ENCODE peak calls at places on chromosome 4, in seven cellular contexts. V, N, A, R, H, C and K are unnamed samples.
A peak's percentile ranks its signal among the peaks of the same experiment; 100 is the strongest.

GRCh38 chr4:172045981-172046380 is 232.8 kb downstream of the GALNTL6 start:
- DNase-seq in V (no peak), N (no peak), A (no peak), R (no peak), H (no peak), C (no peak), K (no peak)

GRCh38 chr4:1793940-1794808 is 1.1 kb downstream of the FGFR3 start:
- DNase-seq in V (no peak), N (no peak), A (peak; percentile 42), R (no peak), H (no peak), C (peak; percentile 32), K (no peak)

GRCh38 chr4:151407466-151408379 is 1.3 kb upstream of the FHIP1A start:
- DNase-seq in V (peak; percentile 20), N (peak; percentile 17), A (no peak), R (peak; percentile 59), H (no peak), C (no peak), K (peak; percentile 9)

GRCh38 chr4:138186264-138186663 is 55.9 kb downstream of the SLC7A11 start:
- DNase-seq in V (no peak), N (no peak), A (no peak), R (no peak), H (no peak), C (no peak), K (no peak)

GRCh38 chr4:152699313-152699712 is 19.5 kb upstream of the TMEM154 start:
- DNase-seq in V (no peak), N (no peak), A (no peak), R (no peak), H (no peak), C (no peak), K (no peak)

GRCh38 chr4:122156819-122157218 is 4.7 kb downstream of the BLTP1 start:
- DNase-seq in V (no peak), N (no peak), A (no peak), R (no peak), H (no peak), C (no peak), K (peak; percentile 8)

GRCh38 chr4:143391895-143392294 is 55.2 kb downstream of the GAB1 start:
- DNase-seq in V (no peak), N (no peak), A (no peak), R (no peak), H (no peak), C (no peak), K (no peak)

GRCh38 chr4:36823199-36823967 is 421.2 kb upstream of the NWD2 start:
- DNase-seq in V (no peak), N (no peak), A (no peak), R (no peak), H (peak; percentile 12), C (no peak), K (no peak)

GRCh38 chr4:143286733-143287570 is 49.7 kb upstream of the GAB1 start:
- DNase-seq in V (no peak), N (no peak), A (no peak), R (no peak), H (no peak), C (no peak), K (no peak)

GRCh38 chr4:129545599-129546278 is 449.8 kb downstream of the C4orf33 start:
- DNase-seq in V (no peak), N (no peak), A (no peak), R (peak; percentile 31), H (peak; percentile 84), C (peak; percentile 99), K (no peak)

GRCh38 chr4:161577604-161578301 is 586.0 kb downstream of the FSTL5 start:
- DNase-seq in V (no peak), N (no peak), A (peak; percentile 7), R (no peak), H (peak; percentile 78), C (peak; percentile 86), K (no peak)

GRCh38 chr4:53702334-53703266 is 111.3 kb upstream of the LNX1 start:
- DNase-seq in V (peak; percentile 33), N (no peak), A (peak; percentile 42), R (peak; percentile 82), H (peak; percentile 71), C (peak; percentile 64), K (no peak)

GRCh38 chr4:64781737-64782326 is 372.6 kb upstream of the TECRL start:
- DNase-seq in V (peak; percentile 2), N (no peak), A (peak; percentile 10), R (no peak), H (no peak), C (peak; percentile 53), K (no peak)

GRCh38 chr4:9913846-9914245 is 107.5 kb downstream of the SLC2A9 start:
- DNase-seq in V (no peak), N (no peak), A (no peak), R (no peak), H (no peak), C (no peak), K (no peak)

GRCh38 chr4:165138843-165139242 is 26.2 kb upstream of the TMEM192 start:
- DNase-seq in V (no peak), N (no peak), A (no peak), R (no peak), H (no peak), C (no peak), K (no peak)

GRCh38 chr4:107997001-107997788 is 7.5 kb downstream of the HADH start:
- DNase-seq in V (no peak), N (no peak), A (no peak), R (no peak), H (peak; percentile 44), C (no peak), K (no peak)

GRCh38 chr4:142095886-142096605 is 459.7 kb downstream of the IL15 start:
- DNase-seq in V (no peak), N (no peak), A (no peak), R (no peak), H (peak; percentile 94), C (peak; percentile 95), K (no peak)

GRCh38 chr4:115356176-115356575 is 242.8 kb upstream of the NDST4 start:
- DNase-seq in V (no peak), N (no peak), A (no peak), R (no peak), H (no peak), C (no peak), K (no peak)

GRCh38 chr4:8597319-8597718 is 4.8 kb downstream of the CPZ start:
- DNase-seq in V (no peak), N (no peak), A (no peak), R (no peak), H (no peak), C (no peak), K (no peak)

GRCh38 chr4:79650794-79651431 is 242.9 kb upstream of the GK2 start:
- DNase-seq in V (no peak), N (no peak), A (no peak), R (no peak), H (peak; percentile 23), C (peak; percentile 83), K (no peak)

GRCh38 chr4:187127456-187127855 is 403.8 kb upstream of the FAT1 start:
- DNase-seq in V (no peak), N (no peak), A (no peak), R (no peak), H (no peak), C (no peak), K (no peak)

GRCh38 chr4:85792576-85792975 is 317.6 kb downstream of the ARHGAP24 start:
- DNase-seq in V (no peak), N (no peak), A (no peak), R (no peak), H (no peak), C (peak; percentile 72), K (no peak)

GRCh38 chr4:114272226-114272625 is 292.8 kb upstream of the ARSJ start:
- DNase-seq in V (no peak), N (no peak), A (no peak), R (no peak), H (peak; percentile 95), C (peak; percentile 78), K (no peak)

GRCh38 chr4:7472443-7473013 is 37.8 kb upstream of the PSAPL1 start:
- DNase-seq in V (no peak), N (no peak), A (no peak), R (no peak), H (no peak), C (no peak), K (no peak)

GRCh38 chr4:149031399-149031798 is 589.2 kb upstream of the NR3C2 start:
- DNase-seq in V (no peak), N (no peak), A (no peak), R (no peak), H (no peak), C (peak; percentile 66), K (no peak)